ENCODE peak calls at places on chromosomes 16 and 17, in five cellular contexts. One of them, this sample, is unnamed.
A peak's percentile ranks its signal among the peaks of the same experiment; 100 is the strongest.

GRCh38 chr17:40457369-40457768 is 14.1 kb downstream of the IGFBP4 start:
- DNase-seq in Caco-2: no peak
- DNase-seq in psoas muscle: no peak
- DNase-seq in cardiac muscle cell: no peak
- DNase-seq in A549: no peak
- DNase-seq in this sample: no peak

GRCh38 chr17:50919321-50920040 is 53.3 kb upstream of the TOB1 start:
- DNase-seq in A549: peak; percentile 99
- DNase-seq in cardiac muscle cell: peak; percentile 86
- DNase-seq in Caco-2: peak; percentile 50
- DNase-seq in psoas muscle: peak; percentile 82
- DNase-seq in this sample: peak; percentile 95

GRCh38 chr17:12575641-12576040 is 90.0 kb upstream of the MYOCD start:
- DNase-seq in cardiac muscle cell: no peak
- DNase-seq in Caco-2: no peak
- DNase-seq in A549: no peak
- DNase-seq in psoas muscle: no peak
- DNase-seq in this sample: no peak

GRCh38 chr17:33888455-33888854 is 366.6 kb upstream of the CCL2 start:
- DNase-seq in Caco-2: no peak
- DNase-seq in A549: no peak
- DNase-seq in psoas muscle: no peak
- DNase-seq in cardiac muscle cell: no peak
- DNase-seq in this sample: no peak

GRCh38 chr16:12741176-12741575 is 62.5 kb downstream of the CPPED1 start:
- DNase-seq in psoas muscle: no peak
- DNase-seq in A549: no peak
- DNase-seq in cardiac muscle cell: no peak
- DNase-seq in Caco-2: no peak
- DNase-seq in this sample: no peak

GRCh38 chr17:22507823-22508222 is 815.5 kb downstream of the KCNJ18 start:
- DNase-seq in psoas muscle: no peak
- DNase-seq in cardiac muscle cell: no peak
- DNase-seq in Caco-2: peak; percentile 11
- DNase-seq in A549: no peak
- DNase-seq in this sample: peak; percentile 21

GRCh38 chr17:62675260-62675659 is 47.8 kb downstream of the MRC2 start:
- DNase-seq in A549: no peak
- DNase-seq in cardiac muscle cell: no peak
- DNase-seq in psoas muscle: peak; percentile 84
- DNase-seq in Caco-2: no peak
- DNase-seq in this sample: no peak

GRCh38 chr16:86346034-86346433 is 164.3 kb upstream of the FOXF1 start:
- DNase-seq in A549: no peak
- DNase-seq in cardiac muscle cell: no peak
- DNase-seq in psoas muscle: no peak
- DNase-seq in Caco-2: no peak
- DNase-seq in this sample: no peak

GRCh38 chr17:63973930-63974593 is 1.3 kb upstream of the SCN4A start:
- DNase-seq in Caco-2: no peak
- DNase-seq in A549: peak; percentile 51
- DNase-seq in psoas muscle: peak; percentile 93
- DNase-seq in cardiac muscle cell: no peak
- DNase-seq in this sample: peak; percentile 58

GRCh38 chr17:78449983-78450382 is 71.5 kb downstream of the PGS1 start:
- DNase-seq in Caco-2: no peak
- DNase-seq in psoas muscle: no peak
- DNase-seq in cardiac muscle cell: no peak
- DNase-seq in A549: no peak
- DNase-seq in this sample: no peak

GRCh38 chr17:78448356-78448993 is 70.0 kb downstream of the PGS1 start:
- DNase-seq in cardiac muscle cell: peak; percentile 21
- DNase-seq in Caco-2: no peak
- DNase-seq in A549: no peak
- DNase-seq in psoas muscle: no peak
- DNase-seq in this sample: no peak

GRCh38 chr17:78446833-78447232 is 68.4 kb downstream of the PGS1 start:
- DNase-seq in psoas muscle: no peak
- DNase-seq in cardiac muscle cell: no peak
- DNase-seq in Caco-2: no peak
- DNase-seq in A549: no peak
- DNase-seq in this sample: no peak

GRCh38 chr17:78454346-78454745 is 75.9 kb downstream of the PGS1 start:
- DNase-seq in psoas muscle: no peak
- DNase-seq in cardiac muscle cell: no peak
- DNase-seq in Caco-2: no peak
- DNase-seq in A549: no peak
- DNase-seq in this sample: no peak

DNA sequence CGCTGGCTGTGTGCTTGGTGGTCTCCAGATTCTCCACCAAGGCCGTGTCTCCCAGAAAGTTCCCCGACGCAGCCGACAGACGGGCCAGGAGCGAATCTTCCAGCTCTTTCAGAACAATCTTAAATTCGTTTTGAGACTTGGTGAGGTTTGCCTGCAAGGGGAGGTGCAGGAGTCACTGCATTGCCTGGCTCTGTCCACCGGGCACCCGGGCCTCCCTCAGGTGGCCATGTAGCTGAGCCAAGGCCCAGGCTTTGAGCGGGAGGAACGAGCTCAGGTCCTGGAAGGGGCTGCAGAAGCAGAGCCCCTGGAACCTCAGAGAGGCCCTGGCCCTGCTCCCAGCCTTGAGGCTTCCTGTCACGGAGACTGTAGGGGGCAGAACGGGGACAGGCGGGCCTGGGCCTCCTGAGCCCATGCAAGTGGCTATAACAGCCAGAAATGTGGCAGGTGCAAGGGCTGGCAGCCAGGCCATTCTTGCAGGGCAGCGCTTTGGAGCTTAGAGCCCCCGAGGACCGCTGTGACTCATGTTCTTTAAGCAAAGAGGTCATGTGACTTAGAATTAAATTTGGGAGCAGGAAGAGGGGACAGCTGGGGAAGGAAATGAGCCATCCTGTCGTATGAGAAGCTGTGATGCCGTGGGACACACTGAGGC is 72.4 kb downstream of the PGS1 start:
- DNase-seq in psoas muscle: peak; percentile 83
- DNase-seq in cardiac muscle cell: no peak
- DNase-seq in Caco-2: no peak
- DNase-seq in A549: no peak
- DNase-seq in this sample: no peak
- TF ChIP-seq CTCF in psoas muscle: no peak
- TF ChIP-seq CTCF in cardiac muscle cell: no peak
- TF ChIP-seq CTCF in Caco-2: no peak
- TF ChIP-seq CTCF in A549: no peak
- TF ChIP-seq CTCF in this sample: no peak

DNA sequence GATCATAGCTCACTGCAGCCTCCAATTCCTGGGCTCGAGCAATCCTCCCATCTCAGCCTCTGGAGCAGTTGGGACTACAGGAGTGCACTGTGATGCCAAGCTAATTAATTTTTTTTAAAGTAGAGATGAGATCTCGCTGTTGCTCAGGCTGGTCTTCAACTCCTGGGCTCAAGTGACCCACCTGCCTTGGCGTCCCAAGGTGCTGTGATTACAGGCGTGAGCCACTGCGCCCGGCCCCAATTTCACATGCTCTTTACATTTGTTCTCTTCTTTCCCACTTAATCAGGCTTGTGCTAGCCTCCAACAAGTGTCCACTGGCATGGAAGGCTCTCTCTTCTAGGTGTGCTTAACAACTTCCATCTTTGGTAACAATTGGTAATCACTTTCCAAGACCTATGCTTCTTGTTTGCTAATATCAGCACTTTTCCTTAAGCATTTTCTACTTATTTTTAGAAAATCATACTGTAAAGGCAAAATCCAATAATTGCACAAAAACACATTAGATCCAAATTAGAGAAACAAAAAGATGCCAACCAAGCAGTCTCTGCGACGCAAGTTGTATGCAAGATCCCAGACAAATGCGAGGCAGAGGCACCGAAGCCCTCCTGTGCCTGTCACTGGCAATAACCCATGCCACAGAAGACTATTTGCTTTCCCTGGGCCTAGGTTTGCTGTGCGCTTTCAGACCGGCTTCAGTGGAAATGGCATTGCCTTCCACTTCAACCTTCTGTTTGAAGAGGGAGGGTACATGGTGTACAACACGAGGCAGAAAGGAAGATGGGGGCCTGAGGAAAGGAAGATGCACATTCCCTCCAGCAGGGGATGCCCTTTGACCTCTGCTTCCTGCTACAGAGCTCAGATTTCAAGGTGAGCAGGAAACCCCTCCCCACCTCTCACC is 52.6 kb downstream of the NOS2 start:
- DNase-seq in cardiac muscle cell: no peak
- DNase-seq in Caco-2: peak; percentile 83
- DNase-seq in A549: no peak
- DNase-seq in psoas muscle: no peak
- DNase-seq in this sample: no peak
- TF ChIP-seq CTCF in cardiac muscle cell: peak; percentile 32
- TF ChIP-seq CTCF in Caco-2: peak; percentile 97
- TF ChIP-seq CTCF in A549: no peak
- TF ChIP-seq CTCF in psoas muscle: no peak
- TF ChIP-seq CTCF in this sample: peak; percentile 57

DNA sequence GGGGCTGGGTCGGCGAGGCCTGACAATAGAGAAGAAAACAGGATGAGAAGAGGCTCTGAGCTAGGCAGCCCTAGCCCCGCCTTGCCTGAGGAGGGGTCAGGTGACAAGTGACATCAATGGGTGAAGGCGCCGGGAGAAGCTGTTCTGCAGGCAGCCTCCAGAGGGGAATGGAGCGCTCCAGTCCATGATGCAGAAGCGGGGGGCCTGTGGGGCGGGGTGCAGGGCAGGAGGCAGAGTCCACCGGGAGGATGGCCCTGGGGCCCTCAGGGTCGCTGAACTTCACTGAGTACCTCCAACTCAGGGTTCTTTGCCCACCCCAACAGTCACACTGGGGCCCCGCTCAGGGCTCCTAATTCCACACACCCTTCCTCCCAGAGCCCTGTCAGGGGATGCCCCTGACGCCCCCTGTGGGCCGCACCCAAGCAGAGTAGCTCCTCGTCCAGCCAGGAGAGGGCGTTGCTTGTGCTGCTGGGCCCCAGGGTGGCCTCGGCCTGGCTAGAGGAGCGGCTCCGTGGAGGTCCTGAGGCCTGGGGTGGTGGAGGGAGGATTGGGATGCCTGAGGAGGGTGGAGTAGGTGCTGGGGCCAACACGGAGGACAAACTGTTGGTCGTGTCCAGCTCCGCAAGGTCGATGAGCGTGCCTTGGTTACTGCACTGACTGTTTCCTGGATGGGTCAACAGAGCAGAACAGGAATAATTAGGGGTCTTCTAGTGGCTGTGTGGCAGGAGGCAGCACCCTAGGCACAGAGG is 20.8 kb downstream of the GGA3 start:
- DNase-seq in psoas muscle: peak; percentile 58
- DNase-seq in Caco-2: peak; percentile 69
- DNase-seq in cardiac muscle cell: peak; percentile 40
- DNase-seq in A549: peak; percentile 81
- DNase-seq in this sample: no peak
- TF ChIP-seq CTCF in psoas muscle: peak; percentile 32
- TF ChIP-seq CTCF in Caco-2: peak; percentile 64
- TF ChIP-seq CTCF in cardiac muscle cell: peak; percentile 75
- TF ChIP-seq CTCF in A549: peak; percentile 82
- TF ChIP-seq CTCF in this sample: peak; percentile 62

GRCh38 chr16:2813661-2814288 is 3.3 kb upstream of the PRSS21 start:
- DNase-seq in A549: no peak
- DNase-seq in Caco-2: no peak
- DNase-seq in psoas muscle: no peak
- DNase-seq in cardiac muscle cell: no peak
- DNase-seq in this sample: no peak
- TF ChIP-seq CTCF in A549: no peak
- TF ChIP-seq CTCF in Caco-2: no peak
- TF ChIP-seq CTCF in psoas muscle: no peak
- TF ChIP-seq CTCF in cardiac muscle cell: no peak
- TF ChIP-seq CTCF in this sample: no peak

GRCh38 chr16:71214771-71215381 is 15.6 kb downstream of the HYDIN start:
- DNase-seq in A549: no peak
- DNase-seq in Caco-2: peak; percentile 18
- DNase-seq in cardiac muscle cell: peak; percentile 6
- DNase-seq in psoas muscle: no peak
- DNase-seq in this sample: no peak

DNA sequence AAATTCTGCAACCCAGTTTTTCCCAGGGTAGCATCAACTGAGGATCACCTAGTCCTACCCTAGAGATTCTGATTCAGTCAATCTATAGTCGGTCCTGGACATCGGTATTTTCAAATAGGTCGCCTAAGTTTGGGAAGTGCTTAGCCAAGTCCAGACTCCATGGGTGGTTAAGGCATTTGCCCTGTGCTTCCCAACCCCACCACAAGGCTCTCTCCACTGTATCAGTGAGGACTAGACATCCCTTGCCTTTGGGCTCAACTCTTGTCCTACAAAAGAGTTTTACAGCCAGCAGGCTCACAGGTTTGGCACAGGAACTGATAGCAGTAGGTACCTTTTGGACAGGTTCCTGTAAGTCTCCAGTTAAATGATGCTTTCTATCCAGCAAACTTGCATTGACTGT is 13.8 kb downstream of the HYDIN start:
- DNase-seq in cardiac muscle cell: no peak
- DNase-seq in psoas muscle: no peak
- DNase-seq in Caco-2: peak; percentile 11
- DNase-seq in A549: no peak
- DNase-seq in this sample: no peak
- TF ChIP-seq CTCF in cardiac muscle cell: no peak
- TF ChIP-seq CTCF in psoas muscle: no peak
- TF ChIP-seq CTCF in Caco-2: no peak
- TF ChIP-seq CTCF in A549: no peak
- TF ChIP-seq CTCF in this sample: no peak

GRCh38 chr16:9012848-9013507 is 49.3 kb upstream of the USP7 start:
- DNase-seq in psoas muscle: no peak
- DNase-seq in cardiac muscle cell: peak; percentile 23
- DNase-seq in Caco-2: no peak
- DNase-seq in A549: no peak
- DNase-seq in this sample: no peak
- TF ChIP-seq CTCF in psoas muscle: no peak
- TF ChIP-seq CTCF in cardiac muscle cell: no peak
- TF ChIP-seq CTCF in Caco-2: no peak
- TF ChIP-seq CTCF in A549: no peak
- TF ChIP-seq CTCF in this sample: no peak

DNA sequence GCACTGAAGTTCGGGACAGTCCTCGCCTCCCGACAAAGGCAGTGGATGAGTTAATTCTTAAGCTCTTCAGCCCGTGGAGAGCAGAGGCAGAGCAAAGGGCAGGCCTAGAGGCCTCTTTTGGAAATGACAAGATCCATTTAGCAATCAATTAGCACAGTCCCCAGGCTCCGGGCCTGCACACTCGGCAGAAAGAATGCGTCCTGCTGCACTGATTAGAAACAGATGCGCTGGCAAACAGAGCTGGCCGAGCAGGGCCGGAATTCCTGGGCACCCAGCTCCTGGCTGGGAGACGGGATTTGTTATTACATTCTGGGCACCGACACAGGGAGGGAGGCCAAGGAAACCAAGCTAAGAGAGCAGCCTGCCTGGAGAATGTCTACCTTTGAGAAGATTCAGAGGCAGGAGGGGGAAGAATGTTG is 162.9 kb downstream of the COPRS start:
- DNase-seq in psoas muscle: peak; percentile 92
- DNase-seq in Caco-2: peak; percentile 69
- DNase-seq in A549: no peak
- DNase-seq in cardiac muscle cell: peak; percentile 95
- DNase-seq in this sample: no peak
- TF ChIP-seq CTCF in psoas muscle: peak; percentile 13
- TF ChIP-seq CTCF in Caco-2: no peak
- TF ChIP-seq CTCF in A549: no peak
- TF ChIP-seq CTCF in cardiac muscle cell: peak; percentile 26
- TF ChIP-seq CTCF in this sample: no peak

This sample was measured in PC-9.